ENCODE peak calls at places on chromosomes 13 and 19, in four cellular contexts. N is T-cell, Q is esophagus mucosa, C is right cardiac atrium. U is an unnamed sample.

GRCh38 chr13:106836186-106836802 is 268.4 kb upstream of the ARGLU1 start:
- ATAC-seq in Q (no peak), C (no peak), N (no peak), U (no peak)

GRCh38 chr13:46571189-46571901 is 18.4 kb downstream of the LRCH1 start:
- ATAC-seq in Q (peak; percentile 38), C (peak; percentile 66), N (no peak), U (peak; percentile 51)

GRCh38 chr13:51229731-51230130 is 7.5 kb downstream of the FAM124A start:
- ATAC-seq in C (no peak), N (no peak), Q (no peak), U (no peak)

GRCh38 chr19:33876192-33876591 is 79.5 kb downstream of the KCTD15 start:
- ATAC-seq in C (no peak), N (no peak), Q (no peak), U (no peak)

GRCh38 chr13:45584816-45585215 is 30.7 kb downstream of the ERICH6B start:
- ATAC-seq in Q (no peak), C (no peak), N (no peak), U (no peak)

GRCh38 chr13:110957181-110957884 is 42.5 kb upstream of the ANKRD10 start:
- ATAC-seq in C (no peak), N (no peak), Q (no peak), U (no peak)

GRCh38 chr19:16584825-16585801 is 12.9 kb upstream of the SLC35E1 start:
- ATAC-seq in Q (no peak), N (no peak), C (no peak), U (no peak)

GRCh38 chr13:85729296-85729695 is 69.9 kb downstream of the SLITRK6 start:
- ATAC-seq in N (no peak), C (no peak), Q (no peak), U (no peak)

GRCh38 chr19:47369923-47370625 is 21.0 kb downstream of the DHX34 start:
- ATAC-seq in N (no peak), Q (peak; percentile 63), C (no peak), U (no peak)

GRCh38 chr13:30496147-30496546 is 30.4 kb upstream of the HMGB1 start:
- ATAC-seq in N (no peak), C (no peak), Q (no peak), U (no peak)

GRCh38 chr13:98517576-98518310 is 59.2 kb downstream of the STK24 start:
- ATAC-seq in Q (no peak), N (peak; percentile 43), C (no peak), U (peak; percentile 77)

GRCh38 chr19:4531562-4532165 is 3.4 kb downstream of the PLIN5 start:
- ATAC-seq in Q (no peak), C (no peak), N (no peak), U (no peak)

GRCh38 chr13:100089633-100090032 is 740 bp downstream of the PCCA start:
- ATAC-seq in N (peak; percentile 68), Q (peak; percentile 78), C (no peak), U (peak; percentile 31)

GRCh38 chr13:25171170-25171516 is 945 bp downstream of the AMER2 start:
- ATAC-seq in N (no peak), C (no peak), Q (no peak), U (no peak)

GRCh38 chr19:1130801-1131717 is 27.3 kb downstream of the GPX4 start:
- ATAC-seq in N (no peak), C (no peak), Q (peak; percentile 9), U (no peak)

GRCh38 chr13:42110410-42111155 is 62.1 kb downstream of the DGKH start:
- ATAC-seq in N (peak; percentile 71), C (no peak), Q (peak; percentile 60), U (no peak)

GRCh38 chr13:112803422-112803821 is 113.6 kb downstream of the ATP11A start:
- ATAC-seq in C (no peak), N (no peak), Q (no peak), U (peak; percentile 80)

GRCh38 chr19:51971624-51972023 is 15.0 kb downstream of the ZNF350 start:
- ATAC-seq in N (no peak), C (no peak), Q (no peak), U (no peak)

GRCh38 chr19:48696353-48697010 is 711 bp downstream of the FUT2 start:
- ATAC-seq in Q (peak; percentile 83), C (peak; percentile 58), N (peak; percentile 76), U (peak; percentile 31)

GRCh38 chr13:52020191-52020590 is 4.3 kb upstream of the UTP14C start:
- ATAC-seq in N (no peak), C (no peak), Q (no peak), U (no peak)

GRCh38 chr19:15124572-15125231 is 17.5 kb downstream of the SYDE1 start:
- ATAC-seq in N (no peak), Q (peak; percentile 16), C (peak; percentile 4), U (no peak)

GRCh38 chr19:7597689-7598088 is 2.0 kb downstream of the CAMSAP3 start:
- ATAC-seq in C (no peak), N (no peak), Q (peak; percentile 39), U (no peak)

GRCh38 chr13:26425439-26426358 is 131.8 kb upstream of the WASF3 start:
- ATAC-seq in C (peak; percentile 61), N (no peak), Q (no peak), U (no peak)

GRCh38 chr19:18946918-18947317 is 5.9 kb upstream of the HOMER3 start:
- ATAC-seq in Q (no peak), C (no peak), N (no peak), U (peak; percentile 67)

GRCh38 chr13:23651887-23652286 is 81.7 kb downstream of the TNFRSF19 start:
- ATAC-seq in N (no peak), C (no peak), Q (no peak), U (no peak)

GRCh38 chr19:2500861-2501260 is 24.9 kb downstream of the GADD45B start:
- ATAC-seq in C (peak; percentile 27), Q (no peak), N (no peak), U (no peak)

GRCh38 chr13:113827021-113827420 is 36.9 kb downstream of the GAS6 start:
- ATAC-seq in Q (no peak), N (no peak), C (no peak), U (no peak)

GRCh38 chr19:43934985-43935708 is at the start of gene ZNF45:
- ATAC-seq in C (peak; percentile 99), Q (peak; percentile 97), N (peak; percentile 96), U (peak; percentile 99)

GRCh38 chr13:107296804-107297203 is 728.9 kb upstream of the ARGLU1 start:
- ATAC-seq in C (no peak), Q (no peak), N (no peak), U (no peak)

GRCh38 chr19:33641261-33641660 is 19.5 kb downstream of the CHST8 start:
- ATAC-seq in Q (no peak), N (no peak), C (no peak), U (no peak)

GRCh38 chr19:31312004-31312403 is 37.2 kb downstream of the TSHZ3 start:
- ATAC-seq in N (no peak), Q (no peak), C (no peak), U (no peak)

GRCh38 chr13:95659500-95659899 is 15.0 kb upstream of the DZIP1 start:
- ATAC-seq in Q (no peak), N (no peak), C (no peak), U (no peak)

GRCh38 chr13:88246239-88246638 is 575.1 kb downstream of the SLITRK5 start:
- ATAC-seq in N (no peak), Q (no peak), C (no peak), U (no peak)

U was measured in stimulated activated memory B cell treated with anti-CD40 and anti-IgM and Interleukin-4, amounts not matched to agents 10 μg/mL and 1 μg/mL and 100 μg/mL, for 72 hours.